ENCODE peak calls at places on chromosomes 5 and 9, in ten cellular contexts. O is ELF-1; K is spleen; B is dermis microvascular lymphatic vessel endothelial cell; N is EH; G is SW480; A is upper lobe of right lung; D is NCI-H524; U is NCI-H774; I is stimulated activated effector memory CD8-positive, alpha-beta T cell treated with anti-CD3 and anti-CD28 coated beads, Interleukin-12 subunit alpha, Interleukin-12 subunit beta, amount 100 ng/mL, for 72 hours. Y is an unnamed sample.

GRCh38 chr5:154972476-154973080 is 31.7 kb downstream of the MRPL22 start:
- DNase-seq in D (peak; percentile 19), A (no peak), O (peak; percentile 36), G (peak; percentile 44), U (peak; percentile 47), K (no peak), B (no peak), N (peak; percentile 57), I (no peak), Y (peak; percentile 7)

GRCh38 chr5:32426440-32427151 is 17.9 kb downstream of the ZFR start:
- DNase-seq in U (no peak), K (no peak), G (no peak), O (no peak), N (no peak), A (no peak), B (no peak), D (peak; percentile 7), I (no peak), Y (peak; percentile 75)

GRCh38 chr5:52800394-52801213 is 12.9 kb downstream of the ITGA1 start:
- DNase-seq in O (peak; percentile 93), A (peak; percentile 79), K (peak; percentile 91), N (peak; percentile 87), G (peak; percentile 82), B (peak; percentile 59), D (peak; percentile 21), I (peak; percentile 45), U (no peak), Y (no peak)

GRCh38 chr9:87389936-87390335 is 107.7 kb upstream of the DAPK1 start:
- DNase-seq in B (no peak), K (no peak), D (no peak), I (no peak), G (no peak), A (no peak), U (no peak), O (no peak), N (peak; percentile 12), Y (no peak)

GRCh38 chr5:56516936-56517521 is 283.9 kb upstream of the ANKRD55 start:
- DNase-seq in K (no peak), U (no peak), I (no peak), O (no peak), G (peak; percentile 42), B (no peak), D (peak; percentile 57), A (no peak), N (peak; percentile 44), Y (no peak)

GRCh38 chr9:13665418-13666066 is 386.1 kb upstream of the MPDZ start:
- DNase-seq in D (no peak), G (peak; percentile 6), O (no peak), B (no peak), I (no peak), K (no peak), N (peak; percentile 38), A (no peak), U (peak; percentile 27), Y (no peak)

GRCh38 chr5:43156388-43156787 is 35.6 kb upstream of the NIM1K start:
- DNase-seq in B (no peak), K (no peak), O (no peak), I (no peak), N (no peak), A (no peak), U (no peak), G (no peak), D (no peak), Y (no peak)

GRCh38 chr5:168843277-168843997 is 264.3 kb upstream of the PANK3 start:
- DNase-seq in K (no peak), O (no peak), N (no peak), U (no peak), B (no peak), G (no peak), D (no peak), I (no peak), A (no peak), Y (no peak)

GRCh38 chr5:1548702-1549523 is 25.2 kb upstream of the LPCAT1 start:
- DNase-seq in I (no peak), B (no peak), O (peak; percentile 61), D (no peak), U (no peak), N (no peak), G (no peak), K (peak; percentile 59), A (no peak), Y (no peak)

GRCh38 chr5:113606298-113607134 is 93.0 kb downstream of the YTHDC2 start:
- DNase-seq in O (peak; percentile 84), A (no peak), G (peak; percentile 59), N (peak; percentile 67), B (peak; percentile 52), I (peak; percentile 6), U (peak; percentile 53), K (no peak), D (peak; percentile 44), Y (peak; percentile 25)

GRCh38 chr5:27403248-27403882 is 365.0 kb upstream of the CDH9 start:
- DNase-seq in U (no peak), K (no peak), I (no peak), O (no peak), N (peak; percentile 4), G (peak; percentile 8), A (no peak), D (no peak), B (no peak), Y (no peak)

GRCh38 chr9:21402387-21403247 is 6.3 kb upstream of the IFNA8 start:
- DNase-seq in N (no peak), B (no peak), O (peak; percentile 72), D (no peak), I (no peak), G (no peak), U (no peak), A (no peak), K (peak; percentile 76), Y (no peak)